ENCODE peak calls at places on chromosomes 13 and 19, in nine cellular contexts. One of them, this sample, is unnamed.

GRCh38 chr19:4267101-4267900 is 11.8 kb upstream of the SHD start:
- DNase-seq in EL: peak; percentile 49
- DNase-seq in bronchial epithelial cell: peak; percentile 27
- DNase-seq in BJ: no peak
- DNase-seq in activated CD8-positive, alpha-beta memory T cell treated with anti-CD3 and anti-CD28 coated beads for 1 hour: peak; percentile 45
- DNase-seq in activated naive CD4-positive, alpha-beta T cell treated with Interleukin-2 at 50 U/mL for 16 hours: peak; percentile 63
- DNase-seq in T follicular helper cell: peak; percentile 33
- DNase-seq in DMS53: peak; percentile 62
- DNase-seq in NCI-H2029 treated with DMSO at 0.1 percent for 48 hours: peak; percentile 12
- DNase-seq in this sample: peak; percentile 24

GRCh38 chr19:38663156-38663651 is 15.8 kb downstream of the ACTN4 start:
- DNase-seq in EL: no peak
- DNase-seq in bronchial epithelial cell: no peak
- DNase-seq in BJ: no peak
- DNase-seq in activated CD8-positive, alpha-beta memory T cell treated with anti-CD3 and anti-CD28 coated beads for 1 hour: no peak
- DNase-seq in activated naive CD4-positive, alpha-beta T cell treated with Interleukin-2 at 50 U/mL for 16 hours: no peak
- DNase-seq in T follicular helper cell: no peak
- DNase-seq in DMS53: no peak
- DNase-seq in NCI-H2029 treated with DMSO at 0.1 percent for 48 hours: no peak
- DNase-seq in this sample: no peak

GRCh38 chr19:11005521-11005920 is 44.7 kb downstream of the SMARCA4 start:
- DNase-seq in EL: no peak
- DNase-seq in bronchial epithelial cell: no peak
- DNase-seq in BJ: no peak
- DNase-seq in activated CD8-positive, alpha-beta memory T cell treated with anti-CD3 and anti-CD28 coated beads for 1 hour: no peak
- DNase-seq in activated naive CD4-positive, alpha-beta T cell treated with Interleukin-2 at 50 U/mL for 16 hours: no peak
- DNase-seq in T follicular helper cell: no peak
- DNase-seq in DMS53: no peak
- DNase-seq in NCI-H2029 treated with DMSO at 0.1 percent for 48 hours: no peak
- DNase-seq in this sample: no peak

GRCh38 chr19:47609885-47610545 is 1.1 kb downstream of the BICRA start:
- DNase-seq in EL: peak; percentile 61
- DNase-seq in bronchial epithelial cell: no peak
- DNase-seq in BJ: no peak
- DNase-seq in activated CD8-positive, alpha-beta memory T cell treated with anti-CD3 and anti-CD28 coated beads for 1 hour: peak; percentile 27
- DNase-seq in activated naive CD4-positive, alpha-beta T cell treated with Interleukin-2 at 50 U/mL for 16 hours: peak; percentile 51
- DNase-seq in T follicular helper cell: peak; percentile 21
- DNase-seq in DMS53: peak; percentile 73
- DNase-seq in NCI-H2029 treated with DMSO at 0.1 percent for 48 hours: peak; percentile 28
- DNase-seq in this sample: peak; percentile 55

GRCh38 chr13:32636711-32637110 is 50.5 kb downstream of the PDS5B start:
- DNase-seq in EL: no peak
- DNase-seq in bronchial epithelial cell: no peak
- DNase-seq in BJ: no peak
- DNase-seq in activated CD8-positive, alpha-beta memory T cell treated with anti-CD3 and anti-CD28 coated beads for 1 hour: no peak
- DNase-seq in activated naive CD4-positive, alpha-beta T cell treated with Interleukin-2 at 50 U/mL for 16 hours: no peak
- DNase-seq in T follicular helper cell: no peak
- DNase-seq in DMS53: no peak
- DNase-seq in NCI-H2029 treated with DMSO at 0.1 percent for 48 hours: no peak
- DNase-seq in this sample: no peak

GRCh38 chr19:35714601-35715354 is 3.0 kb upstream of the KMT2B start:
- DNase-seq in EL: no peak
- DNase-seq in bronchial epithelial cell: no peak
- DNase-seq in BJ: no peak
- DNase-seq in activated CD8-positive, alpha-beta memory T cell treated with anti-CD3 and anti-CD28 coated beads for 1 hour: no peak
- DNase-seq in activated naive CD4-positive, alpha-beta T cell treated with Interleukin-2 at 50 U/mL for 16 hours: no peak
- DNase-seq in T follicular helper cell: no peak
- DNase-seq in DMS53: peak; percentile 40
- DNase-seq in NCI-H2029 treated with DMSO at 0.1 percent for 48 hours: no peak
- DNase-seq in this sample: no peak

GRCh38 chr13:98997738-98998641 is 20.1 kb upstream of the DOCK9 start:
- DNase-seq in EL: peak; percentile 69
- DNase-seq in bronchial epithelial cell: peak; percentile 84
- DNase-seq in BJ: peak; percentile 31
- DNase-seq in activated CD8-positive, alpha-beta memory T cell treated with anti-CD3 and anti-CD28 coated beads for 1 hour: no peak
- DNase-seq in activated naive CD4-positive, alpha-beta T cell treated with Interleukin-2 at 50 U/mL for 16 hours: no peak
- DNase-seq in T follicular helper cell: no peak
- DNase-seq in DMS53: peak; percentile 31
- DNase-seq in NCI-H2029 treated with DMSO at 0.1 percent for 48 hours: no peak
- DNase-seq in this sample: peak; percentile 40

GRCh38 chr19:50837300-50837699 is 3.9 kb upstream of the KLK15 start:
- DNase-seq in EL: no peak
- DNase-seq in bronchial epithelial cell: peak; percentile 8
- DNase-seq in BJ: no peak
- DNase-seq in activated CD8-positive, alpha-beta memory T cell treated with anti-CD3 and anti-CD28 coated beads for 1 hour: no peak
- DNase-seq in activated naive CD4-positive, alpha-beta T cell treated with Interleukin-2 at 50 U/mL for 16 hours: no peak
- DNase-seq in T follicular helper cell: no peak
- DNase-seq in DMS53: peak; percentile 93
- DNase-seq in NCI-H2029 treated with DMSO at 0.1 percent for 48 hours: no peak
- DNase-seq in this sample: no peak

GRCh38 chr13:25836709-25837316 is 215.0 kb downstream of the SHISA2 start:
- DNase-seq in EL: no peak
- DNase-seq in bronchial epithelial cell: peak; percentile 92
- DNase-seq in BJ: no peak
- DNase-seq in activated CD8-positive, alpha-beta memory T cell treated with anti-CD3 and anti-CD28 coated beads for 1 hour: no peak
- DNase-seq in activated naive CD4-positive, alpha-beta T cell treated with Interleukin-2 at 50 U/mL for 16 hours: no peak
- DNase-seq in T follicular helper cell: no peak
- DNase-seq in DMS53: no peak
- DNase-seq in NCI-H2029 treated with DMSO at 0.1 percent for 48 hours: no peak
- DNase-seq in this sample: no peak

GRCh38 chr13:48184260-48184659 is 48.7 kb upstream of the ITM2B start:
- DNase-seq in EL: no peak
- DNase-seq in bronchial epithelial cell: no peak
- DNase-seq in BJ: no peak
- DNase-seq in activated CD8-positive, alpha-beta memory T cell treated with anti-CD3 and anti-CD28 coated beads for 1 hour: no peak
- DNase-seq in activated naive CD4-positive, alpha-beta T cell treated with Interleukin-2 at 50 U/mL for 16 hours: no peak
- DNase-seq in T follicular helper cell: no peak
- DNase-seq in DMS53: no peak
- DNase-seq in NCI-H2029 treated with DMSO at 0.1 percent for 48 hours: no peak
- DNase-seq in this sample: no peak

GRCh38 chr13:29540334-29540733 is 55.2 kb downstream of the SLC7A1 start:
- DNase-seq in EL: no peak
- DNase-seq in bronchial epithelial cell: no peak
- DNase-seq in BJ: no peak
- DNase-seq in activated CD8-positive, alpha-beta memory T cell treated with anti-CD3 and anti-CD28 coated beads for 1 hour: no peak
- DNase-seq in activated naive CD4-positive, alpha-beta T cell treated with Interleukin-2 at 50 U/mL for 16 hours: no peak
- DNase-seq in T follicular helper cell: no peak
- DNase-seq in DMS53: no peak
- DNase-seq in NCI-H2029 treated with DMSO at 0.1 percent for 48 hours: no peak
- DNase-seq in this sample: no peak

GRCh38 chr19:2544576-2545415 is 68.9 kb downstream of the GADD45B start:
- DNase-seq in EL: no peak
- DNase-seq in bronchial epithelial cell: no peak
- DNase-seq in BJ: no peak
- DNase-seq in activated CD8-positive, alpha-beta memory T cell treated with anti-CD3 and anti-CD28 coated beads for 1 hour: no peak
- DNase-seq in activated naive CD4-positive, alpha-beta T cell treated with Interleukin-2 at 50 U/mL for 16 hours: no peak
- DNase-seq in T follicular helper cell: no peak
- DNase-seq in DMS53: no peak
- DNase-seq in NCI-H2029 treated with DMSO at 0.1 percent for 48 hours: no peak
- DNase-seq in this sample: no peak

GRCh38 chr19:45976180-45976579 is 2.5 kb upstream of the NOVA2 start:
- DNase-seq in EL: no peak
- DNase-seq in bronchial epithelial cell: no peak
- DNase-seq in BJ: no peak
- DNase-seq in activated CD8-positive, alpha-beta memory T cell treated with anti-CD3 and anti-CD28 coated beads for 1 hour: no peak
- DNase-seq in activated naive CD4-positive, alpha-beta T cell treated with Interleukin-2 at 50 U/mL for 16 hours: no peak
- DNase-seq in T follicular helper cell: no peak
- DNase-seq in DMS53: peak; percentile 43
- DNase-seq in NCI-H2029 treated with DMSO at 0.1 percent for 48 hours: no peak
- DNase-seq in this sample: peak; percentile 8

This sample was measured in iris pigment epithelial cell.